ENCODE peak calls at places on chromosomes 5 and 9, in five cellular contexts. E is mesendoderm, S is mesenchymal stem cell, M is IMR-90, O is H9. W is an unnamed sample.

GRCh38 chr9:2220036-2220435 is 204.9 kb downstream of the SMARCA2 start:
- DNase-seq in E (no peak), S (no peak), M (no peak), O (no peak), W (no peak)

GRCh38 chr5:126373621-126374416 is 49.4 kb upstream of the GRAMD2B start:
- DNase-seq in E (no peak), S (peak), M (no peak), O (no peak), W (no peak)

GRCh38 chr9:33851301-33851700 is 34.3 kb downstream of the UBE2R2 start:
- DNase-seq in E (no peak), S (no peak), M (no peak), O (no peak), W (no peak)

GRCh38 chr5:10678236-10678635 is 82.8 kb downstream of the DAP start:
- DNase-seq in E (no peak), S (no peak), M (no peak), O (no peak), W (no peak)

GRCh38 chr5:89073045-89073444 is 190.1 kb upstream of the MEF2C start:
- DNase-seq in E (no peak), S (no peak), M (no peak), O (no peak), W (no peak)

GRCh38 chr9:77161191-77161590 is 16.1 kb upstream of the VPS13A start:
- DNase-seq in E (no peak), S (no peak), M (no peak), O (no peak), W (no peak)

GRCh38 chr5:78953092-78953800 is 31.9 kb downstream of the ARSB start:
- DNase-seq in E (no peak), S (peak), M (peak), O (no peak), W (no peak)

GRCh38 chr9:137077758-137078693 is 709 bp downstream of the UAP1L1 start:
- DNase-seq in E (no peak), S (peak), M (no peak), O (no peak), W (no peak)

GRCh38 chr5:128966375-128966774 is 1.1 kb downstream of the SLC27A6 start:
- DNase-seq in E (peak), S (no peak), M (no peak), O (peak), W (no peak)

GRCh38 chr5:88049737-88050136 is 218.9 kb downstream of the TMEM161B start:
- DNase-seq in E (no peak), S (no peak), M (no peak), O (no peak), W (no peak)

GRCh38 chr5:88045146-88045545 is 223.5 kb downstream of the TMEM161B start:
- DNase-seq in E (no peak), S (no peak), M (no peak), O (no peak), W (no peak)

GRCh38 chr5:88045931-88046461 is 222.6 kb downstream of the TMEM161B start:
- DNase-seq in E (no peak), S (no peak), M (no peak), O (no peak), W (no peak)

GRCh38 chr5:88051148-88051547 is 217.5 kb downstream of the TMEM161B start:
- DNase-seq in E (no peak), S (no peak), M (no peak), O (no peak), W (no peak)

GRCh38 chr5:88049156-88049555 is 219.5 kb downstream of the TMEM161B start:
- DNase-seq in E (no peak), S (no peak), M (no peak), O (no peak), W (no peak)
- H3K4ac ChIP-seq in E (no peak), S (no peak), M (no peak), O (no peak), W (no peak)

GRCh38 chr5:142012792-142013388 is at the start of gene GNPDA1:
- DNase-seq in E (peak), S (peak), M (peak), O (peak), W (no peak)
- H3K4ac ChIP-seq in E (peak), S (peak), M (peak), O (no peak), W (no peak)

DNA sequence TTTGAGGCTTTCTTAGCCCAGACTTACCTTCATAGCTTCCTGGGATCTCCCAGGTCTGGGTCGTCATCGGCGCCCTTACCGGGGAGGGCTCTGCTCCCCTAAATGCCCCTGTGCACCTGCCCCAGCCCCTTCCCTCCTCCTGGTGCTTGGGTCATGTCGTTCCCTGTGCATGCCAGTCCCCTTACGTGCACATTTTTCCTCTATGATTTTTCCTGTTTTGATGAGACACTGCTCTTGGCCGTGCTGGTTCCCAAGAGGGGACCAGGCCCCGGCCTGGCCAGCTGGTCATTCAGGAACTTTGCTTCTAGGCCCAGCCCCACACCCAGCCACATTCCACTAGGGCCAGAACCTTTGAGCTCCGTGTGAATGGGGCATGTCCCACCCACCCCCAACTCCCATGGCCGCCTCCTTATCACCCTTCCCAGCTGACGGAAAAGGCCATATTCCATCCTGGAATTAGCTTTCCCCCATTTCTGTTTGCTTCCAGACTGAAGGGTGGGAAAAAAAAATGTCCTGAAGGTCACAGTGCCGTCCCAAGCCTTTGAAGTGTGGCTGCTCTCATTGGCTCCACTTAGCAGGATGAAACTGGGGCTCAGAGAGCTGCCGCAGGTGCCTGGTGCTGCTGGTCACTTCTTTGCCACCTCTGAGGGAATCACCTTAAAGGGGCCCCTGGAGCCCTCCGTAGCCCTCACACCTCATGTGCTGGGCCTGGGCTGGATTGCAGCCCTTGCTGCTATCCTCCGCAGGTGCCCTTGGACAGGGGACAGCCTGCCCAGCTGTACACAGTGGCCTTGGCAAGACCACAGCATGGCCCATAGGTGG is 25.1 kb downstream of the ERGIC1 start:
- DNase-seq in E (no peak), S (peak), M (peak), O (no peak), W (no peak)
- H3K4ac ChIP-seq in E (no peak), S (peak), M (peak), O (no peak), W (no peak)

GRCh38 chr5:139301766-139302499 is 8.4 kb downstream of the MATR3 start:
- DNase-seq in E (no peak), S (no peak), M (no peak), O (no peak), W (no peak)

GRCh38 chr5:139306628-139307379 is 13.3 kb downstream of the MATR3 start:
- DNase-seq in E (no peak), S (no peak), M (no peak), O (no peak), W (no peak)

GRCh38 chr5:139306197-139306596 is 12.7 kb downstream of the MATR3 start:
- DNase-seq in E (no peak), S (no peak), M (no peak), O (no peak), W (no peak)

GRCh38 chr5:139308797-139309196 is 15.3 kb downstream of the MATR3 start:
- DNase-seq in E (no peak), S (no peak), M (no peak), O (no peak), W (no peak)

DNA sequence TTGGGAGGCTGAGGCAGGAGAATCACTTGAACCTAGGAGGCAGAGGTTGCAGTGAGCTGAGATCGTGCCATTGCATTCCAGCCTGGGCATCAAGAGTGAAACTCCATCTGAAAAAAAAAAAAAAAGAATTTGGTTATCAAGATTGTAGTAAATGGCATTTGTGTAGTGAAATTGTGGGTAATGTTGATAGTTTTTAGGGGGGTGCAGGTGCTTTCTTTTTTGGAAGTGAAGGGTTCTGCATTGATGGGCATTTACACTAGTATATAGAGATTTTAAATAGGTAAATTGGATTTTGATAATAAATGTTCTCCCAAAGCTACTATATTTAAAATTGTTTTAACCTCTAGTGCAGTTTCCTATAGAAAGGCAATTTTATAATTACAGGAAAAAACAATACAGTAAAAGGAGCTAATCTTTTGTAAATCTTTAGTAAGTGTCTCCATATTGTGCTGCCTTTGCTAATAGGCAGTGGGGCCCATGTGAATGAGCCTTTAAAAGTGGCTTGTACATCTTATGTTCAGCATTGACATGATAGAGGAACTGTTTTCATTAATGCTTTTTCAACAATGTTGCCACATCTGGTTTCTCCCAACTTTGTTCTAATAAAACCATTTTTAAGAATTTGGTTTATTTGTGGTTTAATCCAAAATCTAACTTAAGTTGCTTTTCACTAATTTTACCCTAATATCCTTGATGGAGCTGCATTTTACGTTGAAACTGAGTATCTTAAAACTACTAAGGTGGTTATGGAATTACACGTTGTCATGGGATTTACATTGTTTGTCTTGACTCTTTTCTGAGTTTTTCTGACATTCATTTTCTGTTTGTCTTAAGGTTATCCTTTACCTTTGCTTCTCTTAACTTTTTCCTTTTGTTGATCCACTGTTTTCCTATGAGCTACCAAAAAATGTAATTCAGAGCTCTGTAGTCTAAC is 11.1 kb downstream of the MATR3 start:
- DNase-seq in E (no peak), S (no peak), M (no peak), O (no peak), W (no peak)
- H3K4ac ChIP-seq in E (no peak), S (no peak), M (no peak), O (no peak), W (no peak)

GRCh38 chr9:19252174-19252884 is 21.8 kb downstream of the DENND4C start:
- DNase-seq in E (no peak), S (no peak), M (no peak), O (no peak), W (no peak)

GRCh38 chr9:19252885-19253219 is 22.4 kb downstream of the DENND4C start:
- DNase-seq in E (no peak), S (no peak), M (no peak), O (no peak), W (no peak)

GRCh38 chr9:19255821-19256220 is 25.3 kb downstream of the DENND4C start:
- DNase-seq in E (no peak), S (peak), M (no peak), O (no peak), W (no peak)

DNA sequence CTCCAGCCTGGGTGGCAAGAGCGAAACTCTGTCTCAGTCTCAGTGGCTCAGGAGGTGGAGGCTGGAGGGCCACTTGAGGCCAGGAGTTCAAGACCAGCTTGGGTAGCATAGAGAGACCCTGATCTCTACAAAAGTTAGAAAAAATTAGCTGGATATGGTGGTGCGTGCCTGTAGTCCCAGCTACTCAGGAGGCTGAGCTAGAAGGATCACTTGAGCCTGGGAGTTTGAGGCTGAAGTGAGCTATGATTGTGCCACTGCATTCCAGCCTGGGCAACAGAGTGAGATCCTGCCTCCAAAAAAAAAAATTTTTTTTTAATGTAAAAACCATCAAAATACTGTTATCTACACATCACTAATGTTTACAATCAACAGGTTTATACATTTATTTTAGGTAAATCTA is 24.6 kb downstream of the DENND4C start:
- DNase-seq in E (no peak), S (no peak), M (no peak), O (no peak), W (no peak)
- H3K4ac ChIP-seq in E (no peak), S (no peak), M (no peak), O (no peak), W (no peak)

DNA sequence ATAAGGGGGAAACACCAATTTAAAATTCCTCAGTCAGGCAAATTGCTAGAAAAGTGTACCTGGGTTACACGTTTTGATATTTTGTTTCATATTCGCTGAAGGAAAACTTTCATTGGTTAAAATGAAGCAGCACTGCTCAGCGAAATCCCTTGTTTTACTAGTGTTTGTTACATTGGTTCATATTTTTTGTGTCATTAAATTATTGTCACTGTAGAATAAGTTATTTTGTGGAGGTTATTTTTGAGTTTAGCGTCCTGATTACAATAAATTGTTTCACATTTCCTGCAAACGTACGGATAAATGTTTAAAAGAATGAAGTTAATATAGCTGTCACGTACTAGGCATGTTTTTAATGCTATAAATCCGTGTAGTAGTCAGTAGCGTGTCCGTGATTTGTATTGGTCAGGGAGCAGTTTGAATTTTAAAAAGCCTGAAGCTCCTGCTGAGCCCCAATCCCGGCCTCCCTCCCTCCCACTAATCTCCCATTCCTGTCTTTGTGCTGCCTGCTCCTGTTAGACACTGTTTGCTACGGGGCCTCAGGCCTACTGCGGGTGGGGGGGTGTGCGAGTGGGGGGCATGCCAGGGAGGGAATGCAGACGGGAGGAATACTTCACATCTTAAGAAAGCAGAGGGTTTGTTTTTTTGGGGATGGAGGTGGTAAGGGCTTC is 2.0 kb downstream of the NIPBL start:
- DNase-seq in E (peak), S (peak), M (peak), O (peak), W (peak)
- H3K4ac ChIP-seq in E (no peak), S (no peak), M (no peak), O (no peak), W (no peak)

GRCh38 chr9:129140397-129141065 is 29.3 kb downstream of the PTPA start:
- DNase-seq in E (peak), S (peak), M (peak), O (peak), W (no peak)
- H3K4ac ChIP-seq in E (peak), S (peak), M (peak), O (peak), W (peak)

DNA sequence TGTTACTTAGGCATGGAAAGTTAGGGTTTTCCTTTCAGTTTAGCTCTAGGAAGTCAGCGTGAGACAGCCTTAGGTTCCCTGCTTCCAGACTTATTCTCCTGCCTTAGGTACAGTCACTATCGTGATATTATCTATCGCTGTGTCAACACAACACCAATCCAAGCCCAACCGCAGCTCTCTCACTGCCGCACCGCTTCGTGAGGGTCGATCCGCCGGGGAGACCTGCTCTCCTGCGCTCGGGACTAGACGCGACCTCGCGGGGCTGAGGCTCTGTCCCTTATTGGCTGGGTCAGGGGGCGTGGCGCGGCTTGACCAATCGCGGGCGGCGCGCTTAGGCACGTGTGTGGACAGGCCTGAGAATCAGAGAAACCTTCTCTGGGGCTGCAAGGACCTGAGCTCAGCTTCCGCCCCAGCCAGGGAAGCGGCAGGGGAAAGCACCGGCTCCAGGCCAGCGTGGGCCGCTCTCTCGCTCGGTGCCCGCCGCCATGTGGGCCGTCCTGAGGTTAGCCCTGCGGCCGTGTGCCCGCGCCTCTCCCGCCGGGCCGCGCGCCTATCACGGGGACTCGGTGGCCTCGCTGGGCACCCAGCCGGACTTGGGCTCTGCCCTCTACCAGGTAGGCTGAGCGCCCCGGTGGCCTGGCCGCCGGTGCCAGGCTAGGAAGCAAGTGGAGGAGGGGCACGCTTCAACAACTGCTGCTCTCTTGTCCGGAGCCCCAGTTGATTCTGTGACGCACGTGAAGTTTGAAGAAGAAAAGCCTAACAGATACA is at the start of gene MCCC2:
- DNase-seq in E (peak), S (peak), M (peak), O (peak), W (peak)
- H3K4ac ChIP-seq in E (no peak), S (peak), M (peak), O (no peak), W (no peak)

DNA sequence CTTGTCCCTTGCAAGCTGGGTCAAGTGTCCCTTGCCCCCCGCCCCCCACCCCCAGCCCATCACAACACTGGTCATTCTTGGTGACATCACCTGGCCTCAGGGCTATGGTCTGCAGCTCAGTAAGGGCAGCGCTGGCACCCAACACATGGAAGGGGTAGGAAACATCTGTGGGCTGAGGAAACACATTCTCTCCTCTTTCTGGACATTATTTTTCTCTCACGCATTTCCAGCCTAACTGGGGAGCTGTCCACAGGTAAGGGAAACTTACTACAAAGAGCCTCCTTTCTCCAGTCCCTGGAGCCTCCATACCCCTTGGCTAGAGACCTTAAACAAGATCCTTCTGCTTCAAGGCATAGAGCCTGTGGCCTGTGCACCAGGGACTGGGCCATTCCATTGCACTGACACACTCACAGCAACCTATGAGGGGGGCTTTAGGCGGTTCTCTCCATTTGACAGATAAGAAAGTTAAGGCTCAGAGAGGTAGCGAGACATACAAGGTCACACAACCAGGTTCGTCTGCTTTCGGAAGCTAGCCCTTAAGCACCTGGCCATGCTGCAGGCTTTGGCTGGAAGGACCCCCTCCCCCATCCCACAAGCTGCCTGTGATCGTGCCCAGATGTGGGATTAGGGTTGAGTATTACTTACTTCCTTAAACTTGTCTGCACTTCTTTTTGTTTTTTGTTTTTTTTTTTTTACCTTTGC is 40.7 kb downstream of the CXXC5 start:
- DNase-seq in E (peak), S (no peak), M (no peak), O (no peak), W (no peak)
- H3K4ac ChIP-seq in E (no peak), S (no peak), M (no peak), O (no peak), W (no peak)

W was measured in neuronal stem cell.